ENCODE peak calls at places on chromosomes 7 and 10, in nine cellular contexts. One of them, this sample, is unnamed.

GRCh38 chr7:67743501-67743900 is 746.9 kb downstream of the TYW1 start:
- DNase-seq in glutamatergic neuron: no peak
- DNase-seq in RWPE1: no peak
- DNase-seq in psoas muscle: no peak
- DNase-seq in activated B cell treated with CpG ODN at 0.5 μM for 24 hours: no peak
- DNase-seq in IMR-90: no peak
- DNase-seq in B cell: no peak
- DNase-seq in omental fat pad: no peak
- DNase-seq in bronchial epithelial cell: no peak
- DNase-seq in this sample: no peak

GRCh38 chr7:35694161-35694783 is 663 bp downstream of the HERPUD2 start:
- DNase-seq in RWPE1: no peak
- DNase-seq in psoas muscle: no peak
- DNase-seq in IMR-90: peak; percentile 4
- DNase-seq in omental fat pad: no peak
- DNase-seq in B cell: peak; percentile 29
- DNase-seq in glutamatergic neuron: peak; percentile 71
- DNase-seq in activated B cell treated with CpG ODN at 0.5 μM for 24 hours: peak; percentile 24
- DNase-seq in bronchial epithelial cell: no peak
- DNase-seq in this sample: no peak

GRCh38 chr10:124474502-124475070 is 13.0 kb downstream of the LHPP start:
- DNase-seq in omental fat pad: no peak
- DNase-seq in B cell: no peak
- DNase-seq in glutamatergic neuron: no peak
- DNase-seq in activated B cell treated with CpG ODN at 0.5 μM for 24 hours: no peak
- DNase-seq in RWPE1: no peak
- DNase-seq in IMR-90: no peak
- DNase-seq in psoas muscle: no peak
- DNase-seq in bronchial epithelial cell: no peak
- DNase-seq in this sample: no peak

GRCh38 chr7:44279731-44280505 is 45.5 kb downstream of the CAMK2B start:
- DNase-seq in B cell: no peak
- DNase-seq in bronchial epithelial cell: no peak
- DNase-seq in IMR-90: no peak
- DNase-seq in activated B cell treated with CpG ODN at 0.5 μM for 24 hours: peak; percentile 7
- DNase-seq in psoas muscle: peak; percentile 32
- DNase-seq in omental fat pad: peak; percentile 16
- DNase-seq in glutamatergic neuron: peak; percentile 8
- DNase-seq in RWPE1: no peak
- DNase-seq in this sample: no peak

GRCh38 chr10:18582803-18583202 is 68.6 kb downstream of the NSUN6 start:
- DNase-seq in IMR-90: peak; percentile 11
- DNase-seq in RWPE1: no peak
- DNase-seq in omental fat pad: no peak
- DNase-seq in activated B cell treated with CpG ODN at 0.5 μM for 24 hours: no peak
- DNase-seq in psoas muscle: no peak
- DNase-seq in B cell: no peak
- DNase-seq in bronchial epithelial cell: no peak
- DNase-seq in glutamatergic neuron: no peak
- DNase-seq in this sample: no peak

GRCh38 chr7:92898798-92899197 is 62.4 kb upstream of the CDK6 start:
- DNase-seq in IMR-90: no peak
- DNase-seq in bronchial epithelial cell: no peak
- DNase-seq in omental fat pad: no peak
- DNase-seq in psoas muscle: no peak
- DNase-seq in glutamatergic neuron: no peak
- DNase-seq in RWPE1: no peak
- DNase-seq in B cell: no peak
- DNase-seq in activated B cell treated with CpG ODN at 0.5 μM for 24 hours: no peak
- DNase-seq in this sample: no peak

GRCh38 chr7:120064565-120064964 is 208.4 kb upstream of the KCND2 start:
- DNase-seq in psoas muscle: no peak
- DNase-seq in IMR-90: peak; percentile 87
- DNase-seq in B cell: no peak
- DNase-seq in bronchial epithelial cell: peak; percentile 45
- DNase-seq in activated B cell treated with CpG ODN at 0.5 μM for 24 hours: no peak
- DNase-seq in omental fat pad: no peak
- DNase-seq in glutamatergic neuron: no peak
- DNase-seq in RWPE1: no peak
- DNase-seq in this sample: peak; percentile 10

GRCh38 chr7:16918288-16918895 is 36.6 kb upstream of the AGR3 start:
- DNase-seq in glutamatergic neuron: no peak
- DNase-seq in bronchial epithelial cell: peak; percentile 69
- DNase-seq in activated B cell treated with CpG ODN at 0.5 μM for 24 hours: no peak
- DNase-seq in psoas muscle: no peak
- DNase-seq in omental fat pad: no peak
- DNase-seq in IMR-90: peak; percentile 64
- DNase-seq in RWPE1: no peak
- DNase-seq in B cell: no peak
- DNase-seq in this sample: no peak

GRCh38 chr7:54542920-54543539 is 855 bp downstream of the VSTM2A start:
- DNase-seq in activated B cell treated with CpG ODN at 0.5 μM for 24 hours: no peak
- DNase-seq in bronchial epithelial cell: peak; percentile 33
- DNase-seq in B cell: no peak
- DNase-seq in omental fat pad: no peak
- DNase-seq in psoas muscle: no peak
- DNase-seq in glutamatergic neuron: no peak
- DNase-seq in IMR-90: peak; percentile 5
- DNase-seq in RWPE1: peak; percentile 19
- DNase-seq in this sample: peak; percentile 25

GRCh38 chr7:54545241-54545563 is 3.0 kb downstream of the VSTM2A start:
- DNase-seq in glutamatergic neuron: no peak
- DNase-seq in RWPE1: no peak
- DNase-seq in B cell: no peak
- DNase-seq in IMR-90: no peak
- DNase-seq in bronchial epithelial cell: no peak
- DNase-seq in activated B cell treated with CpG ODN at 0.5 μM for 24 hours: no peak
- DNase-seq in omental fat pad: no peak
- DNase-seq in psoas muscle: no peak
- DNase-seq in this sample: no peak

GRCh38 chr7:54546986-54547314 is 4.8 kb downstream of the VSTM2A start:
- DNase-seq in B cell: no peak
- DNase-seq in bronchial epithelial cell: no peak
- DNase-seq in RWPE1: no peak
- DNase-seq in activated B cell treated with CpG ODN at 0.5 μM for 24 hours: no peak
- DNase-seq in psoas muscle: no peak
- DNase-seq in IMR-90: no peak
- DNase-seq in glutamatergic neuron: no peak
- DNase-seq in omental fat pad: no peak
- DNase-seq in this sample: no peak

GRCh38 chr7:54544356-54545240 is 2.4 kb downstream of the VSTM2A start:
- DNase-seq in glutamatergic neuron: peak; percentile 25
- DNase-seq in psoas muscle: no peak
- DNase-seq in IMR-90: no peak
- DNase-seq in omental fat pad: no peak
- DNase-seq in B cell: peak; percentile 24
- DNase-seq in bronchial epithelial cell: no peak
- DNase-seq in activated B cell treated with CpG ODN at 0.5 μM for 24 hours: no peak
- DNase-seq in RWPE1: no peak
- DNase-seq in this sample: no peak

GRCh38 chr7:54546081-54546985 is 4.2 kb downstream of the VSTM2A start:
- DNase-seq in IMR-90: no peak
- DNase-seq in bronchial epithelial cell: no peak
- DNase-seq in glutamatergic neuron: peak; percentile 82
- DNase-seq in activated B cell treated with CpG ODN at 0.5 μM for 24 hours: no peak
- DNase-seq in B cell: peak; percentile 22
- DNase-seq in omental fat pad: no peak
- DNase-seq in psoas muscle: no peak
- DNase-seq in RWPE1: peak; percentile 51
- DNase-seq in this sample: no peak
- TF ChIP-seq CTCF in IMR-90: no peak
- TF ChIP-seq CTCF in bronchial epithelial cell: peak; percentile 29
- TF ChIP-seq CTCF in glutamatergic neuron: peak; percentile 21
- TF ChIP-seq CTCF in activated B cell treated with CpG ODN at 0.5 μM for 24 hours: no peak
- TF ChIP-seq CTCF in B cell: no peak
- TF ChIP-seq CTCF in omental fat pad: no peak
- TF ChIP-seq CTCF in psoas muscle: no peak
- TF ChIP-seq CTCF in RWPE1: peak; percentile 13
- TF ChIP-seq CTCF in this sample: peak; percentile 29

DNA sequence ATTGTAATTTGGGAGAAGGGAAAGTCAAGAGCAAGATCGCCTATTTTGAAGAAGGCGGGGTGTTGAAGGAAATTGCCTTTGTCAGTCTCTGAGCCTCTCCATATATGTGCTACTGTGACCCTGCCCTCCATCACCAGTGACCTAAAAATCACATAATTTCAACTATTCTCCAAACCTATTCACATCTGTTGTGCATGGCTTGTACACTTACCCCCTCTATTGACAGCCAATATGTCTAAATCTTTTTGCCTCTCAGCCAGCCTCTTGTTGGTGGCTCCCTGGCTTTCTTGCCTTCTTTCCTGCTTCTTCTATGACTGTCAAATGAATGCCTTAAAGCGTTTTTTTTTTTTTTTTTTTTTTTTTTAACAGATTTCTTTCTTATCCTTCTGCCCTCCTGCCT is 295.6 kb downstream of the AUTS2 start:
- DNase-seq in RWPE1: no peak
- DNase-seq in activated B cell treated with CpG ODN at 0.5 μM for 24 hours: no peak
- DNase-seq in glutamatergic neuron: no peak
- DNase-seq in psoas muscle: no peak
- DNase-seq in bronchial epithelial cell: no peak
- DNase-seq in B cell: no peak
- DNase-seq in IMR-90: no peak
- DNase-seq in omental fat pad: no peak
- DNase-seq in this sample: no peak
- TF ChIP-seq CTCF in RWPE1: no peak
- TF ChIP-seq CTCF in activated B cell treated with CpG ODN at 0.5 μM for 24 hours: no peak
- TF ChIP-seq CTCF in glutamatergic neuron: no peak
- TF ChIP-seq CTCF in psoas muscle: peak; percentile 20
- TF ChIP-seq CTCF in bronchial epithelial cell: no peak
- TF ChIP-seq CTCF in B cell: peak; percentile 49
- TF ChIP-seq CTCF in IMR-90: no peak
- TF ChIP-seq CTCF in omental fat pad: no peak
- TF ChIP-seq CTCF in this sample: peak; percentile 36

GRCh38 chr7:69070476-69070875 is 527.8 kb upstream of the AUTS2 start:
- DNase-seq in psoas muscle: no peak
- DNase-seq in B cell: no peak
- DNase-seq in glutamatergic neuron: no peak
- DNase-seq in bronchial epithelial cell: peak; percentile 26
- DNase-seq in activated B cell treated with CpG ODN at 0.5 μM for 24 hours: no peak
- DNase-seq in IMR-90: no peak
- DNase-seq in omental fat pad: no peak
- DNase-seq in RWPE1: no peak
- DNase-seq in this sample: no peak

GRCh38 chr7:69062020-69062760 is 536.1 kb upstream of the AUTS2 start:
- DNase-seq in RWPE1: no peak
- DNase-seq in B cell: no peak
- DNase-seq in IMR-90: peak; percentile 37
- DNase-seq in glutamatergic neuron: no peak
- DNase-seq in psoas muscle: no peak
- DNase-seq in bronchial epithelial cell: no peak
- DNase-seq in omental fat pad: no peak
- DNase-seq in activated B cell treated with CpG ODN at 0.5 μM for 24 hours: no peak
- DNase-seq in this sample: no peak

DNA sequence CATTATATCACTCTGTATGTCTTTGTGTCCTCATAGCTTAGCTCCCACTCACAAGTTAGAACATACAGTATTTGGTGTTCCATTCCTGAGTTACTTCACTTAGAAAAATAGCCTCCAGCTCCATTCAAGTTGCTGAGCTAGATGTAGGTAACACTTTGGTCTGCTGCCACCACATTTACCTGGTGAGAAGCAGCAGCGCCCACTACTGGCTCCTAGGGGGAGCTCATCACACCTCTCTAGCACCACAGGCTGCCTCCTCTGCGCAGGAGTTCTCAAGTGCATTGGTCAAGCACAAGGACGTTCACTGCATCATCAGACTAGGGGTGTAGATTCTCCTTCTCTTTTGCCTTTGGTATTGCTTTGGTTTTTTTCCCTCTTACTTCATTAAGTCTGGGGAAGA is 530.9 kb upstream of the AUTS2 start:
- DNase-seq in B cell: no peak
- DNase-seq in bronchial epithelial cell: peak; percentile 14
- DNase-seq in psoas muscle: no peak
- DNase-seq in glutamatergic neuron: peak; percentile 32
- DNase-seq in omental fat pad: no peak
- DNase-seq in activated B cell treated with CpG ODN at 0.5 μM for 24 hours: no peak
- DNase-seq in RWPE1: no peak
- DNase-seq in IMR-90: no peak
- DNase-seq in this sample: no peak
- TF ChIP-seq CTCF in B cell: no peak
- TF ChIP-seq CTCF in bronchial epithelial cell: peak; percentile 17
- TF ChIP-seq CTCF in psoas muscle: no peak
- TF ChIP-seq CTCF in glutamatergic neuron: peak; percentile 43
- TF ChIP-seq CTCF in omental fat pad: no peak
- TF ChIP-seq CTCF in activated B cell treated with CpG ODN at 0.5 μM for 24 hours: no peak
- TF ChIP-seq CTCF in RWPE1: no peak
- TF ChIP-seq CTCF in IMR-90: no peak
- TF ChIP-seq CTCF in this sample: peak; percentile 42

GRCh38 chr10:114753126-114753525 is 68.5 kb upstream of the FHIP2A start:
- DNase-seq in IMR-90: peak; percentile 77
- DNase-seq in glutamatergic neuron: no peak
- DNase-seq in psoas muscle: no peak
- DNase-seq in bronchial epithelial cell: no peak
- DNase-seq in RWPE1: no peak
- DNase-seq in omental fat pad: no peak
- DNase-seq in activated B cell treated with CpG ODN at 0.5 μM for 24 hours: no peak
- DNase-seq in B cell: no peak
- DNase-seq in this sample: no peak
- TF ChIP-seq CTCF in IMR-90: peak; percentile 39
- TF ChIP-seq CTCF in glutamatergic neuron: no peak
- TF ChIP-seq CTCF in psoas muscle: no peak
- TF ChIP-seq CTCF in bronchial epithelial cell: no peak
- TF ChIP-seq CTCF in RWPE1: no peak
- TF ChIP-seq CTCF in omental fat pad: no peak
- TF ChIP-seq CTCF in activated B cell treated with CpG ODN at 0.5 μM for 24 hours: no peak
- TF ChIP-seq CTCF in B cell: no peak
- TF ChIP-seq CTCF in this sample: no peak

GRCh38 chr7:144656960-144657359 is 178.9 kb downstream of the TPK1 start:
- DNase-seq in omental fat pad: no peak
- DNase-seq in IMR-90: no peak
- DNase-seq in glutamatergic neuron: no peak
- DNase-seq in psoas muscle: no peak
- DNase-seq in bronchial epithelial cell: no peak
- DNase-seq in activated B cell treated with CpG ODN at 0.5 μM for 24 hours: no peak
- DNase-seq in B cell: no peak
- DNase-seq in RWPE1: no peak
- DNase-seq in this sample: no peak
- TF ChIP-seq CTCF in omental fat pad: no peak
- TF ChIP-seq CTCF in IMR-90: no peak
- TF ChIP-seq CTCF in glutamatergic neuron: no peak
- TF ChIP-seq CTCF in psoas muscle: no peak
- TF ChIP-seq CTCF in bronchial epithelial cell: no peak
- TF ChIP-seq CTCF in activated B cell treated with CpG ODN at 0.5 μM for 24 hours: no peak
- TF ChIP-seq CTCF in B cell: no peak
- TF ChIP-seq CTCF in RWPE1: no peak
- TF ChIP-seq CTCF in this sample: no peak

GRCh38 chr10:12822374-12823170 is 178.9 kb downstream of the CCDC3 start:
- DNase-seq in activated B cell treated with CpG ODN at 0.5 μM for 24 hours: no peak
- DNase-seq in RWPE1: no peak
- DNase-seq in glutamatergic neuron: no peak
- DNase-seq in B cell: no peak
- DNase-seq in psoas muscle: peak; percentile 12
- DNase-seq in bronchial epithelial cell: no peak
- DNase-seq in omental fat pad: no peak
- DNase-seq in IMR-90: no peak
- DNase-seq in this sample: no peak
- TF ChIP-seq CTCF in activated B cell treated with CpG ODN at 0.5 μM for 24 hours: no peak
- TF ChIP-seq CTCF in RWPE1: no peak
- TF ChIP-seq CTCF in glutamatergic neuron: no peak
- TF ChIP-seq CTCF in B cell: no peak
- TF ChIP-seq CTCF in psoas muscle: no peak
- TF ChIP-seq CTCF in bronchial epithelial cell: no peak
- TF ChIP-seq CTCF in omental fat pad: no peak
- TF ChIP-seq CTCF in IMR-90: no peak
- TF ChIP-seq CTCF in this sample: no peak

This sample was measured in kidney epithelial cell.